ENCODE peak calls at places on chromosome 21, in seven cellular contexts. E is cardiac muscle cell, N is small intestine, C is upper lobe of right lung, Q is pancreas, H is psoas muscle, R is Peyer's patch. T is an unnamed sample.

GRCh38 chr21:16838330-16838729 is 674.5 kb upstream of the CXADR start:
- DNase-seq in H (no peak), N (no peak), C (no peak), E (no peak), R (no peak), Q (no peak), T (no peak)

GRCh38 chr21:31363720-31364119 is 19.7 kb upstream of the TIAM1 start:
- DNase-seq in E (no peak), Q (no peak), H (no peak), C (no peak), R (no peak), N (no peak), T (peak; percentile 40)

GRCh38 chr21:26939532-26940181 is 27.2 kb downstream of the ADAMTS5 start:
- DNase-seq in H (no peak), Q (peak; percentile 8), R (no peak), E (no peak), C (no peak), N (no peak), T (no peak)

GRCh38 chr21:39562791-39563770 is 49.7 kb upstream of the B3GALT5 start:
- DNase-seq in N (no peak), Q (no peak), R (no peak), C (no peak), H (no peak), E (no peak), T (no peak)

GRCh38 chr21:35995522-35996088 is 64.7 kb downstream of the SETD4 start:
- DNase-seq in R (no peak), N (no peak), E (no peak), Q (no peak), C (no peak), H (no peak), T (no peak)

GRCh38 chr21:41366522-41367151 is 4.8 kb downstream of the MX2 start:
- DNase-seq in E (no peak), R (peak; percentile 37), Q (peak; percentile 53), N (peak; percentile 99), H (no peak), C (peak; percentile 77), T (no peak)

GRCh38 chr21:14403681-14404318 is 20.9 kb upstream of the HSPA13 start:
- DNase-seq in N (peak; percentile 33), H (no peak), R (no peak), C (no peak), Q (no peak), E (peak; percentile 25), T (no peak)

GRCh38 chr21:41616063-41616591 is 108.2 kb upstream of the TMPRSS2 start:
- DNase-seq in E (no peak), H (no peak), Q (no peak), N (no peak), R (no peak), C (no peak), T (no peak)

GRCh38 chr21:36202721-36203602 is 46.3 kb downstream of the DOP1B start:
- DNase-seq in R (no peak), Q (no peak), C (no peak), N (peak; percentile 74), H (no peak), E (no peak), T (no peak)

GRCh38 chr21:41927727-41928409 is 25.9 kb downstream of the C2CD2 start:
- DNase-seq in C (no peak), N (no peak), R (no peak), E (no peak), H (no peak), Q (no peak), T (peak; percentile 60)

GRCh38 chr21:35375115-35375514 is 326.0 kb upstream of the RUNX1 start:
- DNase-seq in N (no peak), C (no peak), R (no peak), H (no peak), E (no peak), Q (no peak), T (no peak)

GRCh38 chr21:19648376-19648775 is 1244.8 kb upstream of the TMPRSS15 start:
- DNase-seq in R (no peak), N (no peak), E (no peak), Q (no peak), H (no peak), C (no peak), T (no peak)

GRCh38 chr21:32712043-32712442 is 15.8 kb downstream of the SYNJ1 start:
- DNase-seq in Q (no peak), R (peak; percentile 82), C (no peak), N (peak; percentile 37), H (no peak), E (no peak), T (no peak)

GRCh38 chr21:27648560-27648959 is 681.7 kb upstream of the ADAMTS5 start:
- DNase-seq in H (no peak), N (no peak), E (no peak), C (no peak), R (no peak), Q (no peak), T (no peak)

DNA sequence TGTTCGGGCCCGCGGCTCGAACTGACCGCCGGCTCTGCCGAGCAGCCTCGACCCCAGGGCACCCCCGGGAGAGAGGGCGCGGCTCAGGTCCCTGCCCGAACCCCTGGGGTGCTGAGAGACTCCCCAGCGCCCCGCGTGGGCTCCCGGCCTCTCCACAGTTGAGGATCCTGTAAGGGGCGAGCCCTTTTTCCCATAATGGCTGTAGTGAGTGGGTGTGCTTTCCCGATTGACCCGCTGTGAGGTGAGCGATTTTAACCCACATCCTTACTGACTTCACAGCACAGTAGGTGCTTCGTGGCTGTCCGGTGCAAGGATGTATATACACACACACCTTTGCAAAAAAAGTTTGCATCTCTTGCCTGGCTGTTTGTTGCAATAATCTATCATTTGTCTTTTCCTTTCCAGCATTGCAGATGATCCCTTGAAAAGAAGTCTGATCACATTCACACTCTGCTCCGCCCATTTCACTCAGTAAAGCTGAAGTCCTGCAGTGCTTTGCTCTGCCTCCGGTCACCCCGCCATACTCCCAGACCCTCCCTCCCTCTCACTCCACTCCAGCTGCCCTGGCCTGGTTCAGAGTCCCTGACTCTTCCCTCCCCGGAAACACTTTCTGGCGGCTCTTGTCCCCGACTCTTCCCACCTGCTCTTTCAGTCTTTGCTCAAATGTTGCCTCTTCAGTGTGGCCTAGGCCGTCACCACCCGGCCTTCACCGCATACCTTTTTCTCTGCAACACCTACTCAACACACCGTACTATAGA is 955 bp upstream of the UBE2G2 start:
- DNase-seq in Q (no peak), R (no peak), N (peak; percentile 21), E (peak; percentile 20), C (no peak), H (no peak), T (no peak)
- H3K36me3 ChIP-seq in Q (no peaks in the 10 kb centered on the region), R (no peaks in the 10 kb centered on the region), N (peaks cover 6% of the 10 kb centered on the region), E (peaks cover 13% of the 10 kb centered on the region), C (peaks cover 49% of the 10 kb centered on the region), H (peaks cover 54% of the 10 kb centered on the region), T (peaks cover 47% of the 10 kb centered on the region)

GRCh38 chr21:44288251-44289110 is 2.8 kb downstream of the AIRE start:
- DNase-seq in Q (no peak), C (no peak), R (no peak), H (peak; percentile 36), N (no peak), E (no peak), T (peak; percentile 5)
- H3K4me1 ChIP-seq in Q (no peaks in the 10 kb centered on the region), C (no peaks in the 10 kb centered on the region), R (no peaks in the 10 kb centered on the region), H (no peaks in the 10 kb centered on the region), N (no peaks in the 10 kb centered on the region), E (no peaks in the 10 kb centered on the region), T (peaks cover 2% of the 10 kb centered on the region)

GRCh38 chr21:46311568-46311967 is 12.1 kb downstream of the C21orf58 start:
- DNase-seq in N (no peak), E (no peak), R (no peak), C (no peak), Q (no peak), H (no peak), T (no peak)
- H3K36me3 ChIP-seq in N (no peaks in the 10 kb centered on the region), E (peaks cover 5% of the 10 kb centered on the region), R (no peaks in the 10 kb centered on the region), C (no peaks in the 10 kb centered on the region), Q (no peaks in the 10 kb centered on the region), H (no peaks in the 10 kb centered on the region), T (no peaks in the 10 kb centered on the region)

GRCh38 chr21:29942033-29942432 is 2.2 kb upstream of the GRIK1 start:
- DNase-seq in Q (no peak), R (no peak), C (no peak), N (no peak), E (no peak), H (no peak), T (no peak)
- H3K4me1 ChIP-seq in Q (no peaks in the 10 kb centered on the region), R (no peaks in the 10 kb centered on the region), C (peaks cover 6% of the 10 kb centered on the region), N (no peaks in the 10 kb centered on the region), E (no peaks in the 10 kb centered on the region), H (no peaks in the 10 kb centered on the region), T (no peaks in the 10 kb centered on the region)

GRCh38 chr21:29056005-29056404 is 17.4 kb downstream of the CCT8 start:
- DNase-seq in C (no peak), Q (no peak), H (no peak), N (no peak), R (no peak), E (no peak), T (no peak)

GRCh38 chr21:29056538-29057050 is 16.9 kb downstream of the CCT8 start:
- DNase-seq in R (no peak), H (no peak), E (no peak), C (no peak), N (no peak), Q (no peak), T (no peak)

GRCh38 chr21:29053656-29054055 is 19.8 kb downstream of the CCT8 start:
- DNase-seq in E (no peak), H (no peak), C (no peak), Q (no peak), N (no peak), R (no peak), T (no peak)

GRCh38 chr21:29053011-29053553 is 20.4 kb downstream of the CCT8 start:
- DNase-seq in R (no peak), Q (no peak), N (no peak), C (no peak), E (no peak), H (no peak), T (no peak)

DNA sequence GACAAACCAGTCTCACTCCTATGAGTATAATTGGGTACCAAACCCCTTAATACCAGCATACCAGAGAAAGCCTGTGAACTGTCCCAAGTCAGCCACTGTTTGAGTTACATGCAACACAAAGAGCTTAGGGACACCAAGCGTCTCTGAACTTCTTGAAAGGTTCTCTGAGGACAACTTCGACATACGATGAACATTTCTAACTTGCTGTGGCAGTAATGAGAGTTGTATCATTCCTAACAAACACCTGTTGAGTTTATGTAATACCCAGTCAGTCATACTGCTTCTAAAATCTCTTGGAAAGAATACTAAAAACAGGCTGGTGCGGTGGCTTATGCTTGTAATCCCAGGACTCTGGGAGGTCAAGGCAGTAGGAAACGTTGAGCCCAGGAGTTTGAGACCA is 18.4 kb downstream of the CCT8 start:
- DNase-seq in R (no peak), Q (no peak), E (no peak), C (no peak), H (no peak), N (no peak), T (no peak)
- H3K36me3 ChIP-seq in R (no peaks in the 10 kb centered on the region), Q (peaks cover 3% of the 10 kb centered on the region), E (peaks cover 68% of the 10 kb centered on the region), C (peaks cover 99% of the 10 kb centered on the region), H (peaks cover 99% of the 10 kb centered on the region), N (peaks cover 36% of the 10 kb centered on the region), T (peaks cover 93% of the 10 kb centered on the region)